ENCODE peak calls at places on chromosomes 11 and 22, in seven cellular contexts. M, G, P, L, F, V and E are unnamed samples. For H3K36me3, the result is how much of the 10 kb centered on the place peaks cover.

GRCh38 chr22:37657590-37658132 is 862 bp upstream of the PDXP start:
- DNase-seq in V (no peak), P (no peak), M (no peak), F (no peak), G (no peak), L (no peak), E (no peak)

GRCh38 chr11:60165538-60165937 is 17.3 kb downstream of the MS4A6A start:
- DNase-seq in V (no peak), L (no peak), M (no peak), P (no peak), G (no peak), F (no peak), E (no peak)

GRCh38 chr22:37012262-37012904 is 6.9 kb downstream of the TST start:
- DNase-seq in V (no peak), F (no peak), P (no peak), M (no peak), L (no peak), G (no peak), E (no peak)

GRCh38 chr11:118939948-118940598 is 14.3 kb upstream of the BCL9L start:
- DNase-seq in G (no peak), V (no peak), P (no peak), F (peak), M (no peak), L (peak), E (no peak)

GRCh38 chr11:49208006-49208721 is at the start of gene FOLH1:
- DNase-seq in V (no peak), L (peak), G (peak), M (no peak), P (no peak), F (no peak), E (no peak)

GRCh38 chr11:93686812-93687211 is 25.3 kb downstream of the CEP295 start:
- DNase-seq in P (no peak), V (no peak), M (no peak), G (no peak), L (no peak), F (no peak), E (no peak)

GRCh38 chr22:47205081-47205491 is 442.6 kb downstream of the TBC1D22A start:
- DNase-seq in L (peak), V (no peak), M (no peak), P (no peak), G (no peak), F (no peak), E (no peak)

GRCh38 chr11:1242289-1242688 is 19.4 kb downstream of the MUC5B start:
- DNase-seq in F (no peak), L (no peak), P (no peak), V (no peak), G (no peak), M (no peak), E (no peak)

GRCh38 chr22:22109693-22110466 is 127.3 kb upstream of the TOP3B start:
- DNase-seq in M (no peak), V (no peak), F (no peak), L (no peak), P (no peak), G (no peak), E (no peak)

GRCh38 chr11:129143335-129143734 is 48.8 kb downstream of the ARHGAP32 start:
- DNase-seq in P (peak), M (peak), V (peak), L (no peak), G (peak), F (peak), E (peak)

GRCh38 chr11:94647926-94648325 is 80.8 kb downstream of the PIWIL4 start:
- DNase-seq in L (no peak), V (no peak), G (no peak), M (no peak), F (no peak), P (no peak), E (no peak)

GRCh38 chr22:16803255-16803917 is 21.8 kb downstream of the XKR3 start:
- DNase-seq in G (no peak), M (no peak), F (no peak), L (no peak), V (no peak), P (no peak), E (no peak)

GRCh38 chr22:48588151-48588880 is 1239.4 kb downstream of the BRD1 start:
- DNase-seq in F (no peak), L (no peak), M (no peak), V (no peak), P (no peak), G (no peak), E (no peak)

GRCh38 chr11:77506857-77507256 is 33.0 kb upstream of the PAK1 start:
- DNase-seq in G (no peak), F (no peak), L (no peak), V (peak), P (no peak), M (no peak), E (no peak)

GRCh38 chr11:95084509-95084908 is 5.1 kb upstream of the ENDOD1 start:
- DNase-seq in F (no peak), L (no peak), M (no peak), P (no peak), G (no peak), V (no peak), E (no peak)

GRCh38 chr22:29167032-29167911 is 38.4 kb upstream of the EMID1 start:
- DNase-seq in P (no peak), L (peak), G (no peak), V (no peak), M (no peak), F (peak), E (no peak)

GRCh38 chr11:134275534-134276395 is at the start of gene GLB1L3:
- DNase-seq in L (peak), V (no peak), P (no peak), M (no peak), G (no peak), F (peak), E (peak)

GRCh38 chr11:75140269-75141138 is 10.4 kb upstream of the SLCO2B1 start:
- DNase-seq in M (no peak), F (peak), G (peak), P (peak), L (peak), V (peak), E (peak)

GRCh38 chr22:37303821-37304274 is 21.5 kb downstream of the CYTH4 start:
- DNase-seq in F (no peak), M (no peak), P (peak), L (no peak), V (peak), G (no peak), E (no peak)

GRCh38 chr11:104060820-104061219 is 24.4 kb downstream of the DDI1 start:
- DNase-seq in M (no peak), L (no peak), F (no peak), P (no peak), G (no peak), V (no peak), E (no peak)

GRCh38 chr11:128544625-128545024 is 42.7 kb downstream of the ETS1 start:
- DNase-seq in P (no peak), V (no peak), L (no peak), M (no peak), G (no peak), F (no peak), E (no peak)

GRCh38 chr11:24386551-24387404 is 110.1 kb upstream of the LUZP2 start:
- DNase-seq in F (no peak), L (no peak), G (no peak), M (no peak), V (peak), P (peak), E (no peak)

GRCh38 chr22:33476206-33476605 is 418.0 kb upstream of the SYN3 start:
- DNase-seq in V (no peak), M (no peak), P (peak), L (no peak), F (no peak), G (no peak), E (peak)

GRCh38 chr11:44564653-44565007 is 833 bp upstream of the CD82 start:
- DNase-seq in L (peak), P (no peak), F (no peak), M (peak), G (peak), V (peak), E (no peak)

GRCh38 chr11:13316528-13316961 is 39.0 kb downstream of the BMAL1 start:
- DNase-seq in L (no peak), G (peak), P (no peak), V (peak), F (no peak), M (no peak), E (no peak)

GRCh38 chr11:122628691-122629555 is 26.6 kb upstream of the UBASH3B start:
- DNase-seq in M (peak), F (peak), V (peak), G (peak), P (peak), L (peak), E (peak)

GRCh38 chr11:11973866-11974265 is 34.6 kb downstream of the DKK3 start:
- DNase-seq in L (no peak), V (no peak), F (no peak), M (no peak), G (no peak), P (no peak), E (no peak)

GRCh38 chr11:11977206-11977938 is 31.1 kb downstream of the DKK3 start:
- DNase-seq in G (peak), M (no peak), V (peak), P (no peak), L (no peak), F (no peak), E (no peak)

GRCh38 chr11:11976476-11977187 is 31.8 kb downstream of the DKK3 start:
- DNase-seq in G (no peak), L (no peak), M (no peak), F (no peak), P (no peak), V (no peak), E (no peak)

GRCh38 chr11:11973361-11973800 is 35.0 kb downstream of the DKK3 start:
- DNase-seq in G (no peak), F (no peak), M (peak), L (no peak), V (no peak), P (no peak), E (no peak)

GRCh38 chr11:11975201-11976092 is 33.0 kb downstream of the DKK3 start:
- DNase-seq in F (no peak), P (no peak), V (no peak), G (no peak), M (no peak), L (no peak), E (no peak)
- H3K36me3 ChIP-seq in F (under half), P (under half), V (under half), G (under half), M (under half), L (under half), E (under half)

DNA sequence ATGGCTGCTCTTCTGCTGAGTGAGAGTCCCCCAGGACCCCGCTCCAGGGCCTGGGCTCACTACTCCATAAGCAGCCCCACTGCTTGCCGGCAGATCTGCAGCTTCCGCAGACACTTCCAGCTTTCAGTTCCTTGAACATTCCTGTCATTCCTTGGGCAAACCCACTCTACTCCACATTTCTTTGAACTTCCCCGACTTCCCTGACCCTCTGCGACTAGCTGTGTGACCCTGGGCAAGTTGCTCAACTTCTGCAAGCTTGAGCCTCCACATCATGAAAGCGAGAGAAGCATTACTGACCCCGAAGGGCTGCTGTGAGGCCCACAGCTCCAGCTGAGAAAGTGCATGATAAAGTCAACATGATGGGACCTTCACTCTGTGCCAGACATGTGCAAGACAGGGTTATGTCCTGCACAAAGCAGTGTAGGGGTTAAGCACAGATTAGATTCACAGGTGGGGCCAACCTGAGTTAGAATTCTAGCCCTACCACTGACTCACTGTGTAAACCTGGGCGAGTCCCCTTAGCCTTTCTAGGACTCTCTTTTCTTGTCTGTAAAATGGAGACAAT is 51.8 kb downstream of the THAP12 start:
- DNase-seq in M (no peak), V (peak), P (peak), F (no peak), L (no peak), G (peak), E (peak)
- H3K36me3 ChIP-seq in M (under half), V (under half), P (under half), F (under half), L (under half), G (under half), E (under half)

GRCh38 chr11:108709741-108710140 is 44.9 kb downstream of the DDX10 start:
- DNase-seq in F (no peak), M (no peak), G (no peak), P (no peak), L (no peak), V (no peak), E (no peak)
- H3K36me3 ChIP-seq in F (under half), M (under half), G (under half), P (under half), L (half or more), V (under half), E (under half)

GRCh38 chr22:41516462-41516861 is 27.8 kb downstream of the POLR3H start:
- DNase-seq in V (no peak), F (no peak), M (no peak), L (no peak), P (no peak), G (no peak), E (no peak)

GRCh38 chr22:41511521-41511968 is 32.7 kb downstream of the POLR3H start:
- DNase-seq in P (no peak), G (no peak), L (no peak), F (no peak), V (no peak), M (no peak), E (no peak)

GRCh38 chr22:41513391-41513790 is 30.9 kb downstream of the POLR3H start:
- DNase-seq in L (no peak), V (no peak), P (no peak), M (peak), G (no peak), F (no peak), E (no peak)

GRCh38 chr22:41508770-41509170 is 35.5 kb downstream of the POLR3H start:
- DNase-seq in P (no peak), F (no peak), L (no peak), V (no peak), M (no peak), G (no peak), E (no peak)

GRCh38 chr22:41512421-41513194 is 31.7 kb downstream of the POLR3H start:
- DNase-seq in G (no peak), V (peak), P (peak), F (no peak), L (no peak), M (peak), E (no peak)
- H3K36me3 ChIP-seq in G (under half), V (under half), P (half or more), F (under half), L (half or more), M (under half), E (under half)